ENCODE peak calls at places on chromosomes 1 and 21, in ten cellular contexts. T, U, G, P, X, I, D, Y, B and J are unnamed samples.
A peak's percentile ranks its signal among the peaks of the same experiment; 100 is the strongest.

GRCh38 chr1:177928194-177928593 is 41.7 kb downstream of the SEC16B start:
- DNase-seq in X (peak; percentile 40), G (no peak), I (no peak), Y (no peak), P (no peak), D (peak; percentile 55), T (no peak), B (no peak), U (no peak), J (no peak)

GRCh38 chr1:156489166-156489934 is 11.2 kb downstream of the MEF2D start:
- DNase-seq in T (no peak), G (peak; percentile 57), I (no peak), B (peak; percentile 89), X (no peak), U (no peak), P (no peak), Y (no peak), D (no peak), J (peak; percentile 98)

GRCh38 chr1:231338270-231339128 is at the start of gene SPRTN:
- DNase-seq in X (peak; percentile 27), D (peak; percentile 22), Y (no peak), G (no peak), P (no peak), B (no peak), T (no peak), I (no peak), U (no peak), J (peak; percentile 92)

GRCh38 chr1:26694185-26694572 is 1.6 kb upstream of the ARID1A start:
- DNase-seq in B (no peak), U (no peak), Y (no peak), I (no peak), X (no peak), P (no peak), D (no peak), G (no peak), T (no peak), J (no peak)

GRCh38 chr21:33289199-33289819 is 23.1 kb downstream of the IL10RB start:
- DNase-seq in I (no peak), X (peak; percentile 49), P (no peak), D (no peak), G (no peak), B (no peak), T (no peak), U (no peak), Y (no peak), J (no peak)

GRCh38 chr1:229410692-229411433 is 23.0 kb downstream of the ACTA1 start:
- DNase-seq in G (peak; percentile 87), B (peak; percentile 75), D (peak; percentile 54), Y (no peak), I (peak; percentile 71), U (no peak), P (peak; percentile 71), T (no peak), X (peak; percentile 30), J (peak; percentile 75)

GRCh38 chr1:10667815-10668214 is 128.6 kb downstream of the CASZ1 start:
- DNase-seq in G (no peak), Y (no peak), D (no peak), I (no peak), X (no peak), U (no peak), B (no peak), T (no peak), P (no peak), J (no peak)

GRCh38 chr21:29181799-29182470 is 51.5 kb downstream of the MAP3K7CL start:
- DNase-seq in Y (no peak), X (peak; percentile 93), G (peak; percentile 84), D (peak; percentile 95), I (no peak), T (no peak), U (no peak), P (peak; percentile 70), B (no peak), J (no peak)

GRCh38 chr21:29788752-29789151 is 151.0 kb downstream of the GRIK1 start:
- DNase-seq in D (no peak), I (no peak), G (no peak), P (no peak), B (no peak), T (no peak), Y (no peak), U (no peak), X (no peak), J (no peak)

GRCh38 chr1:162905759-162906158 is 44.8 kb upstream of the CCDC190 start:
- DNase-seq in U (no peak), P (peak; percentile 76), B (no peak), D (peak; percentile 76), X (peak; percentile 89), Y (no peak), I (no peak), G (no peak), T (no peak), J (no peak)

GRCh38 chr1:211589782-211590721 is 11.1 kb upstream of the SLC30A1 start:
- DNase-seq in B (peak; percentile 88), G (peak; percentile 73), U (peak; percentile 89), D (peak; percentile 66), P (no peak), Y (no peak), X (no peak), T (no peak), I (peak; percentile 47), J (no peak)

GRCh38 chr1:167517535-167518330 is 596 bp downstream of the CD247 start:
- DNase-seq in T (no peak), D (no peak), Y (no peak), U (peak; percentile 87), P (peak; percentile 57), B (no peak), G (peak; percentile 94), X (no peak), I (no peak), J (no peak)

GRCh38 chr1:160404094-160404493 is 3.7 kb downstream of the VANGL2 start:
- DNase-seq in P (no peak), G (no peak), Y (no peak), U (no peak), I (no peak), B (no peak), T (no peak), D (no peak), X (no peak), J (no peak)

GRCh38 chr1:55103891-55104290 is 64.5 kb downstream of the PCSK9 start:
- DNase-seq in D (no peak), X (no peak), I (no peak), G (no peak), U (no peak), B (no peak), P (no peak), Y (no peak), T (no peak), J (no peak)

DNA sequence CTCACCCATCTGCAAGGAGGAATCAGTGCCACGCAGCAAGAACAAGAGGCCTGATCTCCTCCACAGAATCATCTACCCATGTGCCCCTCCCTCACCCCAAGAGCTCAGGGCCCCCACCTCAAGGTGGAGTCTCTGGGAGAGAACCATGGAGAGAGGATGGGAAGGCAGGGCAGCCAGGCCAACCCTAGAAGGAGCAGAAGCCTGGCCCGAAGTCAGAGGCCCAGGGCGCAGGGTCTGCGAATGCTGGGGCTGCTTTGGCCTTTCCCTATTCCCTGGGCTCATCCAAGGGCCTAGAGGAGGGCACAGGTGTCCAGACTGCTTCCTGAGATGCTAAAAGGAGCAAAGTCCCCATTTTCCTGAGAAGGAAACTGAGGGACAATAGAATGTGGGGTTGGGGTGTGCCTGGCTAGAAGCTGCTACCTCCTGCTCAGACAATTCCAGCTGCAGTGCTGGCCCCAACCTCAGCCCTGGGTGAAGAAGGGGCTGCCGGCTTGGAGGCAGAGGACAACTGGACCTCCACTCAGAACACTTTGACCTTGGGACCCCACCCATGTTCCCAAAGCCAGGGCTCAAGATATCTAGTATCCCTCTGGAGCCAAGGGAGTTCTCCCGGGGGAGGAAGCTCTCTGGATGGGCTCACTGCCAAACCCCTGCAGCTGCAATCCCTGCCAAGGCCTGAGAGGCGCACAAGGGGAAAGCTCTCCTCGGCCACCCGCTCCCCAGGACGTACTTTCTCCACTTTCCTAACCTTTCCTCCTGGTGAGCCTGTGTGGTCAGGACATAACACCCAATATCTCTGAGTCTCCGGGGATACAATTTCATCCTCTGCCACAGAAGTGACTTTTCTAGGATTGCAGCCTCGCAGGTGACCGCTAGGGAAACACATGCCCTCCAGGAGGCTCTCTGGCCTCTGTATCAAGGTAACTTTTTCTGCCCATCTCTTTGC is 16.6 kb upstream of the LEMD1 start:
- DNase-seq in X (peak; percentile 57), Y (no peak), T (no peak), D (peak; percentile 73), P (peak; percentile 94), G (peak; percentile 90), B (peak; percentile 93), I (peak; percentile 89), U (peak; percentile 82), J (no peak)
- TF ChIP-seq CTCF in X (peak; percentile 73), Y (peak; percentile 43), T (no peak), D (peak; percentile 59), P (peak; percentile 77), G (peak; percentile 56), B (peak; percentile 60), I (peak; percentile 77), U (peak; percentile 62), J (peak; percentile 47)

GRCh38 chr1:29453502-29454240 is 217.3 kb downstream of the PTPRU start:
- DNase-seq in I (no peak), Y (no peak), U (peak; percentile 22), G (peak; percentile 8), X (peak; percentile 12), T (no peak), B (no peak), D (peak; percentile 62), P (peak; percentile 68), J (peak; percentile 82)
- TF ChIP-seq CTCF in I (no peak), Y (peak; percentile 51), U (no peak), G (no peak), X (peak; percentile 36), T (no peak), B (no peak), D (peak; percentile 23), P (no peak), J (peak; percentile 58)

DNA sequence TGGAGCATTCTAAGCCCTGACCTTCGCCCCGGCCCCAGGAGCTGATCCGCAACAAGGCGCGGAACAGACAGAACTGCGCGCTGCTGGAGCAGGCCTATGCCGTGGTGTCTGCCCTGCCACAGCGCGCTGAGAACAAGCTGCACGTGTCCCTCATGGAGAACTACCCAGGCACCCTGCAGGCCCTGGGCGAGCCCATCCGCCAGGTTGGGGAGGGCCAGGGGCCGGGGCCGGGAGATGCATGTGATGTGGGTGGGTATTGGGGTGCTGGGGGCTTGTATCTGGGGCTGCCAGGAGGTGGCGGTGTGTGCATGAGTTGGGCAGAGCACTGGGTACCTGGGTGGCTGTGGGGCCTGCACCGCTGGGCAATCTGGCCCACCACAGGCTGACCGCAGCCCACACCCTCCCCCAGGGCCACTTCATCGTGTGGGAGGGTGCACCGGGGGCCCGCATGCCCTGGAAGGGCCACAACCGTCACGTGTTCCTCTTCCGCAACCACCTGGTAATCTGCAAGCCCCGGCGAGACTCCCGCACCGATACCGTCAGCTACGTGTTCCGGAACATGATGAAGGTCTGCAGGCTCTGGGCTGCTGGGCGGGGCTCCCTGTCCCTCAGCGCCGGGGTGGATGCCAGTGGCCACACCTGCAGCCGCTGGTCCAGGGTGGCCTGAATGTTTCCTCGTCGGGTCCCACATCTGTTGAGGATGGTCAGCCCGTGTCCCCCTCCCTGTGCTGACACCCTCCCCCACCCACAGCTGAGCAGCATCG is 65.8 kb downstream of the TRIM11 start:
- DNase-seq in I (no peak), P (no peak), Y (no peak), D (peak; percentile 3), U (peak; percentile 69), B (peak; percentile 53), G (no peak), X (no peak), T (no peak), J (no peak)
- TF ChIP-seq CTCF in I (no peak), P (peak; percentile 23), Y (peak; percentile 28), D (no peak), U (peak; percentile 13), B (no peak), G (peak; percentile 9), X (peak; percentile 8), T (no peak), J (peak; percentile 4)

GRCh38 chr1:7961199-7962010 is at the start of gene PARK7:
- DNase-seq in I (peak; percentile 100), G (peak; percentile 100), X (peak; percentile 100), P (peak; percentile 99), B (peak; percentile 100), D (peak; percentile 99), U (peak; percentile 100), T (peak; percentile 97), Y (peak; percentile 100), J (peak; percentile 48)
- TF ChIP-seq CTCF in I (peak; percentile 42), G (peak; percentile 13), X (peak; percentile 69), P (peak; percentile 54), B (no peak), D (peak; percentile 39), U (peak; percentile 54), T (no peak), Y (peak; percentile 61), J (no peak)